ENCODE peak calls at places on chromosomes 7 and 10, in four cellular contexts. K is stimulated activated CD4-positive, alpha-beta T cell treated with anti-CD3 and anti-CD28 coated beads, Interleukin-1b, Interleukin-23, amount 100 ng/mL, for 48 hours; I is LHCN-M2; V is putamen. F is an unnamed sample.

GRCh38 chr10:112215342-112215774 is 31.8 kb upstream of the GPAM start:
- DNase-seq in I (no peak), K (no peak), V (no peak), F (no peak)

GRCh38 chr10:59337254-59337653 is 25.1 kb downstream of the FAM13C start:
- DNase-seq in V (peak), I (peak), K (no peak), F (no peak)

GRCh38 chr10:91883549-91884542 is 25.4 kb downstream of the FGFBP3 start:
- DNase-seq in I (peak), V (no peak), K (no peak), F (no peak)

GRCh38 chr10:116833986-116834760 is 15.1 kb upstream of the ENO4 start:
- DNase-seq in I (no peak), V (no peak), K (no peak), F (no peak)

GRCh38 chr7:32053204-32053603 is 17.0 kb downstream of the PDE1C start:
- DNase-seq in V (no peak), K (no peak), I (no peak), F (no peak)

GRCh38 chr10:28996947-28997551 is 291.8 kb upstream of the LYZL1 start:
- DNase-seq in V (no peak), I (no peak), K (no peak), F (no peak)

GRCh38 chr10:104170610-104171269 is 48.8 kb downstream of the SFR1 start:
- DNase-seq in V (no peak), I (no peak), K (no peak), F (no peak)

GRCh38 chr10:74063256-74063655 is 65.3 kb downstream of the VCL start:
- DNase-seq in K (no peak), V (no peak), I (peak), F (no peak)

GRCh38 chr7:75776295-75776971 is 4.4 kb upstream of the CCL26 start:
- DNase-seq in V (no peak), K (peak), I (peak), F (no peak)

F was measured in AML-193.